ENCODE peak calls at places on chromosomes 3 and 15, in ten cellular contexts. One of them, this sample, is unnamed.
A peak's percentile ranks its signal among the peaks of the same experiment; 100 is the strongest.

GRCh38 chr15:63372018-63372705 is 9.5 kb downstream of the CA12 start:
- DNase-seq in GM06990: no peak
- DNase-seq in right atrium auricular region: peak; percentile 76
- DNase-seq in GM12865: no peak
- DNase-seq in pancreas: no peak
- DNase-seq in sigmoid colon: peak; percentile 74
- DNase-seq in AG09309: peak; percentile 96
- DNase-seq in HCT116: peak; percentile 38
- DNase-seq in A549: peak; percentile 95
- DNase-seq in body of pancreas: no peak
- DNase-seq in this sample: peak; percentile 99

GRCh38 chr3:35028157-35028556 is 611.2 kb upstream of the ARPP21 start:
- DNase-seq in pancreas: no peak
- DNase-seq in GM06990: no peak
- DNase-seq in GM12865: no peak
- DNase-seq in A549: no peak
- DNase-seq in AG09309: no peak
- DNase-seq in HCT116: no peak
- DNase-seq in right atrium auricular region: no peak
- DNase-seq in sigmoid colon: no peak
- DNase-seq in body of pancreas: no peak
- DNase-seq in this sample: no peak

GRCh38 chr3:138082992-138083386 is 32.4 kb downstream of the DZIP1L start:
- DNase-seq in AG09309: no peak
- DNase-seq in HCT116: no peak
- DNase-seq in A549: no peak
- DNase-seq in pancreas: no peak
- DNase-seq in GM12865: peak; percentile 16
- DNase-seq in GM06990: no peak
- DNase-seq in body of pancreas: no peak
- DNase-seq in right atrium auricular region: no peak
- DNase-seq in sigmoid colon: no peak
- DNase-seq in this sample: peak; percentile 36

GRCh38 chr15:76983588-76984379 is 11.1 kb upstream of the PSTPIP1 start:
- DNase-seq in GM06990: no peak
- DNase-seq in sigmoid colon: no peak
- DNase-seq in pancreas: no peak
- DNase-seq in AG09309: no peak
- DNase-seq in right atrium auricular region: no peak
- DNase-seq in body of pancreas: no peak
- DNase-seq in HCT116: no peak
- DNase-seq in GM12865: peak; percentile 41
- DNase-seq in A549: no peak
- DNase-seq in this sample: no peak

GRCh38 chr3:178086419-178086818 is 449.8 kb upstream of the KCNMB2 start:
- DNase-seq in pancreas: no peak
- DNase-seq in GM12865: no peak
- DNase-seq in A549: no peak
- DNase-seq in AG09309: no peak
- DNase-seq in HCT116: no peak
- DNase-seq in right atrium auricular region: no peak
- DNase-seq in GM06990: no peak
- DNase-seq in sigmoid colon: no peak
- DNase-seq in body of pancreas: no peak
- DNase-seq in this sample: no peak

GRCh38 chr15:81008312-81008711 is 7.6 kb downstream of the TLNRD1 start:
- DNase-seq in GM06990: no peak
- DNase-seq in GM12865: no peak
- DNase-seq in pancreas: no peak
- DNase-seq in sigmoid colon: no peak
- DNase-seq in HCT116: no peak
- DNase-seq in A549: no peak
- DNase-seq in right atrium auricular region: no peak
- DNase-seq in body of pancreas: no peak
- DNase-seq in AG09309: no peak
- DNase-seq in this sample: no peak

GRCh38 chr3:105885261-105885660 is 16.4 kb upstream of the CBLB start:
- DNase-seq in AG09309: no peak
- DNase-seq in sigmoid colon: no peak
- DNase-seq in GM12865: no peak
- DNase-seq in body of pancreas: no peak
- DNase-seq in right atrium auricular region: no peak
- DNase-seq in HCT116: no peak
- DNase-seq in pancreas: no peak
- DNase-seq in A549: no peak
- DNase-seq in GM06990: no peak
- DNase-seq in this sample: no peak

GRCh38 chr3:168322941-168323340 is 227.2 kb upstream of the GOLIM4 start:
- DNase-seq in AG09309: no peak
- DNase-seq in GM06990: no peak
- DNase-seq in HCT116: no peak
- DNase-seq in pancreas: no peak
- DNase-seq in body of pancreas: no peak
- DNase-seq in sigmoid colon: no peak
- DNase-seq in GM12865: no peak
- DNase-seq in right atrium auricular region: no peak
- DNase-seq in A549: no peak
- DNase-seq in this sample: peak; percentile 5

GRCh38 chr15:69679623-69680228 is 227.1 kb downstream of the RPLP1 start:
- DNase-seq in body of pancreas: no peak
- DNase-seq in right atrium auricular region: no peak
- DNase-seq in sigmoid colon: no peak
- DNase-seq in GM06990: peak; percentile 78
- DNase-seq in HCT116: no peak
- DNase-seq in A549: no peak
- DNase-seq in pancreas: no peak
- DNase-seq in GM12865: peak; percentile 93
- DNase-seq in AG09309: no peak
- DNase-seq in this sample: no peak

GRCh38 chr3:59289836-59290235 is 240.0 kb upstream of the CFAP20DC start:
- DNase-seq in GM06990: no peak
- DNase-seq in A549: no peak
- DNase-seq in GM12865: no peak
- DNase-seq in AG09309: no peak
- DNase-seq in pancreas: no peak
- DNase-seq in body of pancreas: no peak
- DNase-seq in sigmoid colon: no peak
- DNase-seq in right atrium auricular region: no peak
- DNase-seq in HCT116: no peak
- DNase-seq in this sample: no peak

DNA sequence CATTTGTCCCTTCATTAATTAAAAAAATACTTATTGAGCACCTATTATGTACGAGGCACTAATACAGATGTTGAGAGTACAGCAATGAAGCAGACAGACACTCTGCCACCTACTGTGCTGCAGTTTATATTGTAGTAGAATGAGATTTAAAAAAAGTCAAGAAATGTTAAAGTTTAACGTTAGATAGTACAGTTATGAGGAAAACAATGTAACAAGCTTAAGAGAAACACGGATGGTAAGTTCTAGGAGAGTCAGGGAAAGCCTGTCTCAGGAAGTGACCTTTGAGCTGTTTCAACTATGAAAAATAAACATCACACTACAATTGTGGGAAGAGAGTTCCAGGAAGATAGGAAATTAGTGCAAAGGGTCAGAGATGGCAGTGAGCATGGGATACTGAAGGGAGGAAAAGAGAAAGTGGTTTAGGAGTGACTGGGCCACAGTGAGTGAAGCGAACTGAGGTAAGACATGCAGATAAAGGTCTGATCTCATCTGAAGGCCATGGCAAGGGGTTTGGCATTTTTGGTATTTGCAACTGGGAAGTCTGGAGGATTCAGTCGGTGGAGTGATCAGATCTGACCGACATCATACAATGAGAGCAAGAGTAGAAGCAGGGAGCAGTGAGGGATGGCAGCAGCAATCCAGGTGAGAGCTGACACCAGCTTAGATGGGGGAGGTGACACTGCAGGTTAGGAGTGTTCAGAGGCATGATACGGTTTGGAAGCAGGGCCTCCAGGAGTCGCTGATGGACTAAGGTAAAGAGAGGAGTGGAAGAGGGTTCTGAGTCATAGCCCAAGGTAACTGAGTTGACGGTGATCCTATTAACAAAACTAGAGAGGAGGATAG is 28.5 kb downstream of the PLSCR4 start:
- DNase-seq in A549: peak; percentile 87
- DNase-seq in AG09309: no peak
- DNase-seq in GM12865: no peak
- DNase-seq in HCT116: peak; percentile 69
- DNase-seq in body of pancreas: no peak
- DNase-seq in sigmoid colon: no peak
- DNase-seq in GM06990: no peak
- DNase-seq in right atrium auricular region: no peak
- DNase-seq in pancreas: no peak
- DNase-seq in this sample: peak; percentile 51
- TF ChIP-seq CTCF in A549: peak; percentile 57
- TF ChIP-seq CTCF in AG09309: no peak
- TF ChIP-seq CTCF in GM12865: no peak
- TF ChIP-seq CTCF in HCT116: peak; percentile 53
- TF ChIP-seq CTCF in body of pancreas: no peak
- TF ChIP-seq CTCF in sigmoid colon: no peak
- TF ChIP-seq CTCF in GM06990: no peak
- TF ChIP-seq CTCF in right atrium auricular region: no peak
- TF ChIP-seq CTCF in pancreas: no peak
- TF ChIP-seq CTCF in this sample: no peak

GRCh38 chr15:45307230-45307924 is 55.3 kb downstream of the SLC28A2 start:
- DNase-seq in GM12865: peak; percentile 43
- DNase-seq in pancreas: no peak
- DNase-seq in body of pancreas: no peak
- DNase-seq in HCT116: peak; percentile 32
- DNase-seq in AG09309: peak; percentile 27
- DNase-seq in A549: peak; percentile 23
- DNase-seq in right atrium auricular region: no peak
- DNase-seq in GM06990: no peak
- DNase-seq in sigmoid colon: no peak
- DNase-seq in this sample: peak; percentile 69
- H3K4me3 ChIP-seq in GM12865: peak overlapping the region; percentile 19
- H3K4me3 ChIP-seq in pancreas: no peak overlapping the region
- H3K4me3 ChIP-seq in body of pancreas: no peak overlapping the region
- H3K4me3 ChIP-seq in HCT116: no peak overlapping the region
- H3K4me3 ChIP-seq in AG09309: no peak overlapping the region
- H3K4me3 ChIP-seq in A549: no peak overlapping the region
- H3K4me3 ChIP-seq in right atrium auricular region: no peak overlapping the region
- H3K4me3 ChIP-seq in GM06990: peak overlapping the region; percentile 34
- H3K4me3 ChIP-seq in sigmoid colon: peak overlapping the region; percentile 25
- H3K4me3 ChIP-seq in this sample: no peak overlapping the region

GRCh38 chr3:10709110-10709781 is 106.8 kb upstream of the SLC6A11 start:
- DNase-seq in right atrium auricular region: no peak
- DNase-seq in body of pancreas: no peak
- DNase-seq in pancreas: no peak
- DNase-seq in HCT116: no peak
- DNase-seq in AG09309: no peak
- DNase-seq in sigmoid colon: no peak
- DNase-seq in GM12865: no peak
- DNase-seq in A549: peak; percentile 17
- DNase-seq in GM06990: no peak
- DNase-seq in this sample: no peak

GRCh38 chr3:10707984-10708868 is 107.8 kb upstream of the SLC6A11 start:
- DNase-seq in sigmoid colon: no peak
- DNase-seq in pancreas: no peak
- DNase-seq in AG09309: no peak
- DNase-seq in GM12865: no peak
- DNase-seq in right atrium auricular region: no peak
- DNase-seq in GM06990: no peak
- DNase-seq in body of pancreas: no peak
- DNase-seq in A549: no peak
- DNase-seq in HCT116: no peak
- DNase-seq in this sample: no peak

GRCh38 chr3:10715886-10716285 is 100.1 kb upstream of the SLC6A11 start:
- DNase-seq in pancreas: no peak
- DNase-seq in A549: no peak
- DNase-seq in GM06990: no peak
- DNase-seq in sigmoid colon: peak; percentile 14
- DNase-seq in GM12865: no peak
- DNase-seq in AG09309: no peak
- DNase-seq in body of pancreas: no peak
- DNase-seq in HCT116: no peak
- DNase-seq in right atrium auricular region: no peak
- DNase-seq in this sample: no peak

GRCh38 chr3:10713656-10714055 is 102.4 kb upstream of the SLC6A11 start:
- DNase-seq in body of pancreas: no peak
- DNase-seq in GM06990: no peak
- DNase-seq in right atrium auricular region: no peak
- DNase-seq in GM12865: no peak
- DNase-seq in A549: no peak
- DNase-seq in pancreas: no peak
- DNase-seq in AG09309: no peak
- DNase-seq in sigmoid colon: peak; percentile 46
- DNase-seq in HCT116: no peak
- DNase-seq in this sample: no peak

GRCh38 chr3:10712121-10712520 is 103.9 kb upstream of the SLC6A11 start:
- DNase-seq in sigmoid colon: no peak
- DNase-seq in pancreas: no peak
- DNase-seq in HCT116: no peak
- DNase-seq in body of pancreas: no peak
- DNase-seq in right atrium auricular region: no peak
- DNase-seq in GM12865: no peak
- DNase-seq in AG09309: no peak
- DNase-seq in A549: no peak
- DNase-seq in GM06990: no peak
- DNase-seq in this sample: no peak
- TF ChIP-seq CTCF in sigmoid colon: no peak
- TF ChIP-seq CTCF in pancreas: no peak
- TF ChIP-seq CTCF in HCT116: no peak
- TF ChIP-seq CTCF in body of pancreas: no peak
- TF ChIP-seq CTCF in right atrium auricular region: no peak
- TF ChIP-seq CTCF in GM12865: no peak
- TF ChIP-seq CTCF in AG09309: no peak
- TF ChIP-seq CTCF in A549: no peak
- TF ChIP-seq CTCF in GM06990: no peak
- TF ChIP-seq CTCF in this sample: no peak

DNA sequence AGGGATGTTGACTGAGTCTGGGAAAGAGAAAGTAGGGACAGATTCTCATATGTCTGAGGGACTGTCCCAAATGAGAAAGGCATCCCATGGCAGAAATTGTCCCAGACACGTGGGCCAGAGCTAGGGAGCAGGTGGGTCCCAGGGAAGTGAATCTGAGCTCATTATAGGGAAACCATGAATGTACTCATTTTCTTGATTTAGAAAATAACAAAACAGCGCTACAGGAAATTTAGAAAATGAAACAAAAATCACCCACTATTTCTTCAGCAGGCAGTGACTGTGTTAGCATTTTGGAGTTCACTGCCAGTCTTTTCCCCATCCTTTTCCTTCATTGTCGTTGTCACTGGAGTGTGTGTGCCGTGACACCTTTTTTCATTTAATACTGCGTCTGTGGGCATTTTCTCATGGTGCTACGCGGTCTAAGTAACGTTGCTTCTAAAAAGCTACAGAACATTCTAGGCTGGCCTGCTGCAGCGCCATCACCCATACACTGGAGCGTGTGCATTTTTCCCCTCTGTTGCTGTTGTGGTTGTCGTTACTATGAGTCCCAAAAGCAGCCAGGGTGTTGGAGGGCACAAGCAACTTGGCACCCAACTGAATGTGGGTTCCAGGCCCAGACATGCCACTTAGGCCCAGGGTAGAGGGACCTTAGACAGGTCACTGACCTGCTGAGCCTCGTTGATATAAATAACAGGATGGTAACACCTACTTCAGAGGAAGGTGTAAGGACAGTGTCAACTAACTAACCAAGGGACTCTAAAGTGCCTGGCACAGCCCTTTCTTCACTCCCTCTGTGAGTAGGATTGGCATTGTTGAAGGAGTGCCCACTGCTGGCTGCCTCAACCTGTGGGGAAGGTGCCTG is 3.2 kb downstream of the CSK start:
- DNase-seq in A549: no peak
- DNase-seq in AG09309: no peak
- DNase-seq in sigmoid colon: no peak
- DNase-seq in right atrium auricular region: no peak
- DNase-seq in pancreas: no peak
- DNase-seq in body of pancreas: no peak
- DNase-seq in HCT116: no peak
- DNase-seq in GM12865: peak; percentile 46
- DNase-seq in GM06990: no peak
- DNase-seq in this sample: no peak
- H3K4me3 ChIP-seq in A549: no peak overlapping the region
- H3K4me3 ChIP-seq in AG09309: no peak overlapping the region
- H3K4me3 ChIP-seq in sigmoid colon: no peak overlapping the region
- H3K4me3 ChIP-seq in right atrium auricular region: no peak overlapping the region
- H3K4me3 ChIP-seq in pancreas: no peak overlapping the region
- H3K4me3 ChIP-seq in body of pancreas: no peak overlapping the region
- H3K4me3 ChIP-seq in HCT116: no peak overlapping the region
- H3K4me3 ChIP-seq in GM12865: peak overlapping the region; percentile 98
- H3K4me3 ChIP-seq in GM06990: peak overlapping the region; percentile 98
- H3K4me3 ChIP-seq in this sample: no peak overlapping the region

This sample was measured in fibroblast of mammary gland.